ENCODE peak calls at places on chromosomes 13 and 19, in seven cellular contexts. Z is putamen; T is transverse colon; C is AG04449; O is HS-27A; E is foreskin keratinocyte; D is activated CD4-positive, alpha-beta T cell treated with anti-CD3 and anti-CD28 coated beads, Interleukin-2, amount 10 ng/mL, durations not matched to agents 7 days and 5 days. G is an unnamed sample.

GRCh38 chr19:27674701-27675100 is 1538.2 kb downstream of the UQCRFS1 start:
- DNase-seq in Z (no peak), T (no peak), C (no peak), O (no peak), E (no peak), D (no peak), G (no peak)

GRCh38 chr19:14113762-14114414 is 3.7 kb downstream of the PRKACA start:
- DNase-seq in Z (no peak), T (peak), C (no peak), O (no peak), E (no peak), D (peak), G (no peak)

GRCh38 chr19:15114153-15114540 is 6.9 kb downstream of the SYDE1 start:
- DNase-seq in Z (no peak), T (no peak), C (no peak), O (no peak), E (no peak), D (no peak), G (no peak)

GRCh38 chr19:45100797-45101196 is 7.8 kb downstream of the PPP1R37 start:
- DNase-seq in Z (no peak), T (no peak), C (no peak), O (no peak), E (no peak), D (no peak), G (no peak)

GRCh38 chr19:17394891-17395415 is 957 bp upstream of the CCDC194 start:
- DNase-seq in Z (no peak), T (peak), C (no peak), O (no peak), E (peak), D (peak), G (no peak)

GRCh38 chr19:55526216-55527196 is 10.4 kb downstream of the SBK2 start:
- DNase-seq in Z (no peak), T (peak), C (no peak), O (no peak), E (peak), D (no peak), G (no peak)

GRCh38 chr13:48656621-48657020 is 2.9 kb downstream of the CYSLTR2 start:
- DNase-seq in Z (no peak), T (no peak), C (no peak), O (no peak), E (no peak), D (no peak), G (no peak)

GRCh38 chr19:13974073-13974472 is 21.8 kb downstream of the DCAF15 start:
- DNase-seq in Z (no peak), T (no peak), C (no peak), O (no peak), E (peak), D (peak), G (no peak)

GRCh38 chr13:73767747-73768315 is 366.4 kb downstream of the KLF12 start:
- DNase-seq in Z (no peak), T (no peak), C (no peak), O (no peak), E (no peak), D (peak), G (no peak)

GRCh38 chr13:50106559-50106958 is 91.3 kb downstream of the KCNRG start:
- DNase-seq in Z (no peak), T (no peak), C (no peak), O (no peak), E (no peak), D (no peak), G (no peak)

GRCh38 chr13:60944016-60944415 is 471.6 kb downstream of the PCDH20 start:
- DNase-seq in Z (no peak), T (no peak), C (no peak), O (no peak), E (peak), D (no peak), G (no peak)

GRCh38 chr13:91647361-91647970 is 249.0 kb downstream of the GPC5 start:
- DNase-seq in Z (no peak), T (peak), C (no peak), O (no peak), E (peak), D (no peak), G (no peak)

GRCh38 chr19:30799854-30800755 is 427.9 kb downstream of the ZNF536 start:
- DNase-seq in Z (peak), T (peak), C (no peak), O (no peak), E (no peak), D (peak), G (no peak)

GRCh38 chr13:112616586-112617381 is 28.8 kb upstream of the TUBGCP3 start:
- DNase-seq in Z (no peak), T (no peak), C (no peak), O (no peak), E (peak), D (peak), G (no peak)

GRCh38 chr19:7515471-7516226 is at the start of gene ZNF358:
- DNase-seq in Z (peak), T (peak), C (no peak), O (no peak), E (no peak), D (peak), G (no peak)

GRCh38 chr19:47540748-47541147 is 25.9 kb upstream of the NAPA start:
- DNase-seq in Z (no peak), T (no peak), C (no peak), O (no peak), E (no peak), D (no peak), G (no peak)

GRCh38 chr13:73187106-73187505 is 128.3 kb downstream of the KLF5 start:
- DNase-seq in Z (no peak), T (no peak), C (no peak), O (no peak), E (no peak), D (no peak), G (no peak)

GRCh38 chr19:15702590-15702930 is 25.3 kb upstream of the OR10H2 start:
- DNase-seq in Z (peak), T (peak), C (peak), O (no peak), E (peak), D (peak), G (no peak)

GRCh38 chr13:100403675-100404074 is 184.9 kb downstream of the GGACT start:
- DNase-seq in Z (no peak), T (no peak), C (no peak), O (no peak), E (no peak), D (no peak), G (no peak)

GRCh38 chr13:42333613-42334328 is 61.8 kb downstream of the AKAP11 start:
- DNase-seq in Z (peak), T (no peak), C (no peak), O (no peak), E (peak), D (no peak), G (no peak)

GRCh38 chr13:42532561-42533335 is 41.2 kb upstream of the TNFSF11 start:
- DNase-seq in Z (no peak), T (no peak), C (no peak), O (no peak), E (no peak), D (no peak), G (no peak)

GRCh38 chr19:55305491-55305890 is 19.6 kb downstream of the TMEM150B start:
- DNase-seq in Z (no peak), T (no peak), C (no peak), O (no peak), E (no peak), D (peak), G (no peak)

GRCh38 chr19:33819875-33820781 is 23.5 kb downstream of the KCTD15 start:
- DNase-seq in Z (no peak), T (peak), C (no peak), O (peak), E (peak), D (peak), G (peak)

GRCh38 chr13:106597190-106597589 is 29.3 kb upstream of the ARGLU1 start:
- DNase-seq in Z (no peak), T (no peak), C (no peak), O (no peak), E (no peak), D (no peak), G (no peak)

GRCh38 chr13:52650731-52651130 is 1.9 kb upstream of the SUGT1 start:
- DNase-seq in Z (no peak), T (no peak), C (no peak), O (no peak), E (no peak), D (no peak), G (no peak)

GRCh38 chr19:12997225-12997966 is 2.1 kb downstream of the NFIX start:
- DNase-seq in Z (no peak), T (no peak), C (no peak), O (no peak), E (no peak), D (no peak), G (no peak)

GRCh38 chr13:99297330-99297729 is 9.9 kb downstream of the GPR183 start:
- DNase-seq in Z (no peak), T (no peak), C (no peak), O (no peak), E (no peak), D (no peak), G (no peak)

GRCh38 chr19:7645656-7646425 is 8.9 kb downstream of the STXBP2 start:
- DNase-seq in Z (no peak), T (no peak), C (no peak), O (no peak), E (no peak), D (no peak), G (no peak)

GRCh38 chr19:49559928-49560327 is 20.4 kb downstream of the NOSIP start:
- DNase-seq in Z (no peak), T (no peak), C (no peak), O (no peak), E (no peak), D (peak), G (no peak)

GRCh38 chr13:68696907-68697306 is 1410.7 kb upstream of the ATXN8OS start:
- DNase-seq in Z (no peak), T (no peak), C (no peak), O (no peak), E (no peak), D (no peak), G (no peak)

GRCh38 chr13:36211567-36211966 is 2.8 kb downstream of the SOHLH2 start:
- DNase-seq in Z (no peak), T (no peak), C (no peak), O (no peak), E (no peak), D (no peak), G (no peak)

GRCh38 chr13:30145709-30146367 is 161.5 kb downstream of the KATNAL1 start:
- DNase-seq in Z (no peak), T (no peak), C (no peak), O (no peak), E (no peak), D (no peak), G (no peak)

G was measured in BJ.